ENCODE peak calls at places on chromosomes 3 and 15, in seven cellular contexts. One of them, this sample, is unnamed.

GRCh38 chr15:69955240-69955894 is 142.3 kb downstream of the TLE3 start:
- DNase-seq in GM12864: no peak
- DNase-seq in body of pancreas: no peak
- DNase-seq in choroid plexus epithelial cell: no peak
- DNase-seq in uterus: no peak
- DNase-seq in K562: no peak
- DNase-seq in kidney: no peak
- DNase-seq in this sample: no peak

GRCh38 chr3:128935922-128936321 is 56.5 kb downstream of the ACAD9 start:
- DNase-seq in GM12864: no peak
- DNase-seq in body of pancreas: no peak
- DNase-seq in choroid plexus epithelial cell: no peak
- DNase-seq in uterus: no peak
- DNase-seq in K562: no peak
- DNase-seq in kidney: no peak
- DNase-seq in this sample: no peak

GRCh38 chr3:53219897-53220483 is 35.8 kb downstream of the TKT start:
- DNase-seq in GM12864: peak
- DNase-seq in body of pancreas: peak
- DNase-seq in choroid plexus epithelial cell: peak
- DNase-seq in uterus: peak
- DNase-seq in K562: peak
- DNase-seq in kidney: peak
- DNase-seq in this sample: peak

GRCh38 chr15:60797444-60798040 is 318.6 kb upstream of the ICE2 start:
- DNase-seq in GM12864: no peak
- DNase-seq in body of pancreas: no peak
- DNase-seq in choroid plexus epithelial cell: peak
- DNase-seq in uterus: no peak
- DNase-seq in K562: no peak
- DNase-seq in kidney: no peak
- DNase-seq in this sample: no peak

GRCh38 chr3:99909714-99910508 is 92.2 kb downstream of the CMSS1 start:
- DNase-seq in GM12864: no peak
- DNase-seq in body of pancreas: no peak
- DNase-seq in choroid plexus epithelial cell: peak
- DNase-seq in uterus: no peak
- DNase-seq in K562: no peak
- DNase-seq in kidney: no peak
- DNase-seq in this sample: no peak

GRCh38 chr15:35757323-35757722 is 211.4 kb upstream of the DPH6 start:
- DNase-seq in GM12864: no peak
- DNase-seq in body of pancreas: no peak
- DNase-seq in choroid plexus epithelial cell: no peak
- DNase-seq in uterus: no peak
- DNase-seq in K562: no peak
- DNase-seq in kidney: no peak
- DNase-seq in this sample: no peak

GRCh38 chr3:141457624-141458236 is 29.1 kb upstream of the RASA2 start:
- DNase-seq in GM12864: no peak
- DNase-seq in body of pancreas: no peak
- DNase-seq in choroid plexus epithelial cell: no peak
- DNase-seq in uterus: no peak
- DNase-seq in K562: no peak
- DNase-seq in kidney: no peak
- DNase-seq in this sample: no peak

GRCh38 chr3:183094711-183095110 is 4.6 kb downstream of the MCCC1 start:
- DNase-seq in GM12864: no peak
- DNase-seq in body of pancreas: peak
- DNase-seq in choroid plexus epithelial cell: no peak
- DNase-seq in uterus: no peak
- DNase-seq in K562: no peak
- DNase-seq in kidney: no peak
- DNase-seq in this sample: no peak

GRCh38 chr3:141228385-141228784 is 3.2 kb upstream of the PXYLP1 start:
- DNase-seq in GM12864: no peak
- DNase-seq in body of pancreas: no peak
- DNase-seq in choroid plexus epithelial cell: no peak
- DNase-seq in uterus: no peak
- DNase-seq in K562: no peak
- DNase-seq in kidney: no peak
- DNase-seq in this sample: no peak

GRCh38 chr3:178672263-178672662 is 136.0 kb downstream of the KCNMB2 start:
- DNase-seq in GM12864: no peak
- DNase-seq in body of pancreas: no peak
- DNase-seq in choroid plexus epithelial cell: no peak
- DNase-seq in uterus: no peak
- DNase-seq in K562: no peak
- DNase-seq in kidney: no peak
- DNase-seq in this sample: no peak

GRCh38 chr3:16841906-16842709 is 42.6 kb upstream of the PLCL2 start:
- DNase-seq in GM12864: peak
- DNase-seq in body of pancreas: peak
- DNase-seq in choroid plexus epithelial cell: no peak
- DNase-seq in uterus: no peak
- DNase-seq in K562: no peak
- DNase-seq in kidney: peak
- DNase-seq in this sample: peak

GRCh38 chr3:159429702-159430101 is 558.9 kb upstream of the IL12A start:
- DNase-seq in GM12864: no peak
- DNase-seq in body of pancreas: no peak
- DNase-seq in choroid plexus epithelial cell: no peak
- DNase-seq in uterus: no peak
- DNase-seq in K562: no peak
- DNase-seq in kidney: no peak
- DNase-seq in this sample: no peak

GRCh38 chr3:12875857-12876451 is 34.6 kb upstream of the RPL32 start:
- DNase-seq in GM12864: no peak
- DNase-seq in body of pancreas: peak
- DNase-seq in choroid plexus epithelial cell: peak
- DNase-seq in uterus: no peak
- DNase-seq in K562: peak
- DNase-seq in kidney: no peak
- DNase-seq in this sample: no peak

GRCh38 chr3:177966493-177966892 is 569.7 kb upstream of the KCNMB2 start:
- DNase-seq in GM12864: no peak
- DNase-seq in body of pancreas: no peak
- DNase-seq in choroid plexus epithelial cell: no peak
- DNase-seq in uterus: no peak
- DNase-seq in K562: no peak
- DNase-seq in kidney: no peak
- DNase-seq in this sample: no peak

GRCh38 chr3:33914731-33915389 is 116.4 kb downstream of the PDCD6IP start:
- DNase-seq in GM12864: no peak
- DNase-seq in body of pancreas: no peak
- DNase-seq in choroid plexus epithelial cell: no peak
- DNase-seq in uterus: no peak
- DNase-seq in K562: peak
- DNase-seq in kidney: no peak
- DNase-seq in this sample: no peak

GRCh38 chr15:46946953-46947352 is 770.4 kb upstream of the SEMA6D start:
- DNase-seq in GM12864: no peak
- DNase-seq in body of pancreas: no peak
- DNase-seq in choroid plexus epithelial cell: no peak
- DNase-seq in uterus: no peak
- DNase-seq in K562: no peak
- DNase-seq in kidney: no peak
- DNase-seq in this sample: no peak

GRCh38 chr15:67715166-67715565 is 110.1 kb upstream of the SKOR1 start:
- DNase-seq in GM12864: no peak
- DNase-seq in body of pancreas: no peak
- DNase-seq in choroid plexus epithelial cell: no peak
- DNase-seq in uterus: no peak
- DNase-seq in K562: no peak
- DNase-seq in kidney: no peak
- DNase-seq in this sample: no peak

GRCh38 chr3:16239082-16239770 is 25.5 kb downstream of the DPH3 start:
- DNase-seq in GM12864: no peak
- DNase-seq in body of pancreas: no peak
- DNase-seq in choroid plexus epithelial cell: no peak
- DNase-seq in uterus: no peak
- DNase-seq in K562: no peak
- DNase-seq in kidney: no peak
- DNase-seq in this sample: no peak

GRCh38 chr15:41844814-41845213 is 6.2 kb downstream of the PLA2G4B start:
- DNase-seq in GM12864: no peak
- DNase-seq in body of pancreas: no peak
- DNase-seq in choroid plexus epithelial cell: no peak
- DNase-seq in uterus: no peak
- DNase-seq in K562: no peak
- DNase-seq in kidney: no peak
- DNase-seq in this sample: no peak

GRCh38 chr15:71254503-71254902 is 139.2 kb downstream of the THSD4 start:
- DNase-seq in GM12864: no peak
- DNase-seq in body of pancreas: no peak
- DNase-seq in choroid plexus epithelial cell: no peak
- DNase-seq in uterus: no peak
- DNase-seq in K562: no peak
- DNase-seq in kidney: peak
- DNase-seq in this sample: no peak

GRCh38 chr15:71259866-71260265 is 144.6 kb downstream of the THSD4 start:
- DNase-seq in GM12864: no peak
- DNase-seq in body of pancreas: no peak
- DNase-seq in choroid plexus epithelial cell: no peak
- DNase-seq in uterus: no peak
- DNase-seq in K562: no peak
- DNase-seq in kidney: no peak
- DNase-seq in this sample: no peak

GRCh38 chr15:71261418-71261817 is 146.1 kb downstream of the THSD4 start:
- DNase-seq in GM12864: no peak
- DNase-seq in body of pancreas: no peak
- DNase-seq in choroid plexus epithelial cell: no peak
- DNase-seq in uterus: no peak
- DNase-seq in K562: no peak
- DNase-seq in kidney: no peak
- DNase-seq in this sample: no peak

GRCh38 chr15:71252036-71252898 is 137.0 kb downstream of the THSD4 start:
- DNase-seq in GM12864: no peak
- DNase-seq in body of pancreas: no peak
- DNase-seq in choroid plexus epithelial cell: peak
- DNase-seq in uterus: peak
- DNase-seq in K562: peak
- DNase-seq in kidney: no peak
- DNase-seq in this sample: no peak

DNA sequence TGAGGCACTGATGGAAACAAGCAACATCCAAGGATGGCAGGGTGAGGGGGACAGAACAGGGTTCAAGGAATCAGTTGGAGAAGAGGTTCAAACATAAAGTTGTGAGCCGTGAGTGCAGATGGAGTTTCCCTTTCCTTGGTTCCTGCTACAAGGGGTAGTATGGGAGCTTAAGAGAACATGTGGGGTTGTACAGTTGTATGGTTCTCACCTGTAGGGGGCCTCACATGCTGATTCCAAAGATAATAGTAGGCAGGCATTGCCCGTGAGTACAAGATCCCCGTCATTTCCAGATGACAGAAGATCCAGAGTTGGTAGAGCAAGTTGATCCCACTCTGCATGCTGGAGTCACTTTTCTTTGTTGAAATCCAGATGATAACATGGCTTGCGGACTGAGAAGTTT is 141.7 kb downstream of the THSD4 start:
- DNase-seq in GM12864: no peak
- DNase-seq in body of pancreas: no peak
- DNase-seq in choroid plexus epithelial cell: no peak
- DNase-seq in uterus: no peak
- DNase-seq in K562: peak
- DNase-seq in kidney: no peak
- DNase-seq in this sample: no peak
- TF ChIP-seq CTCF in GM12864: peak
- TF ChIP-seq CTCF in body of pancreas: no peak
- TF ChIP-seq CTCF in choroid plexus epithelial cell: no peak
- TF ChIP-seq CTCF in uterus: no peak
- TF ChIP-seq CTCF in K562: no peak
- TF ChIP-seq CTCF in kidney: no peak
- TF ChIP-seq CTCF in this sample: no peak

GRCh38 chr3:72017935-72018334 is 233.0 kb upstream of the PROK2 start:
- DNase-seq in GM12864: no peak
- DNase-seq in body of pancreas: no peak
- DNase-seq in choroid plexus epithelial cell: no peak
- DNase-seq in uterus: no peak
- DNase-seq in K562: peak
- DNase-seq in kidney: no peak
- DNase-seq in this sample: no peak
- H3K4me3 ChIP-seq in GM12864: no peak
- H3K4me3 ChIP-seq in body of pancreas: no peak
- H3K4me3 ChIP-seq in choroid plexus epithelial cell: no peak
- H3K4me3 ChIP-seq in uterus: no peak
- H3K4me3 ChIP-seq in K562: no peak
- H3K4me3 ChIP-seq in kidney: no peak
- H3K4me3 ChIP-seq in this sample: no peak

GRCh38 chr3:42119558-42120355 is 28.6 kb downstream of the TRAK1 start:
- DNase-seq in GM12864: no peak
- DNase-seq in body of pancreas: no peak
- DNase-seq in choroid plexus epithelial cell: peak
- DNase-seq in uterus: peak
- DNase-seq in K562: no peak
- DNase-seq in kidney: no peak
- DNase-seq in this sample: no peak

GRCh38 chr3:42122261-42123011 is 31.3 kb downstream of the TRAK1 start:
- DNase-seq in GM12864: no peak
- DNase-seq in body of pancreas: no peak
- DNase-seq in choroid plexus epithelial cell: no peak
- DNase-seq in uterus: no peak
- DNase-seq in K562: no peak
- DNase-seq in kidney: no peak
- DNase-seq in this sample: no peak

GRCh38 chr3:42123012-42123581 is 31.9 kb downstream of the TRAK1 start:
- DNase-seq in GM12864: no peak
- DNase-seq in body of pancreas: no peak
- DNase-seq in choroid plexus epithelial cell: peak
- DNase-seq in uterus: no peak
- DNase-seq in K562: no peak
- DNase-seq in kidney: no peak
- DNase-seq in this sample: no peak

GRCh38 chr3:42118762-42119361 is 27.7 kb downstream of the TRAK1 start:
- DNase-seq in GM12864: no peak
- DNase-seq in body of pancreas: peak
- DNase-seq in choroid plexus epithelial cell: peak
- DNase-seq in uterus: no peak
- DNase-seq in K562: peak
- DNase-seq in kidney: no peak
- DNase-seq in this sample: no peak

DNA sequence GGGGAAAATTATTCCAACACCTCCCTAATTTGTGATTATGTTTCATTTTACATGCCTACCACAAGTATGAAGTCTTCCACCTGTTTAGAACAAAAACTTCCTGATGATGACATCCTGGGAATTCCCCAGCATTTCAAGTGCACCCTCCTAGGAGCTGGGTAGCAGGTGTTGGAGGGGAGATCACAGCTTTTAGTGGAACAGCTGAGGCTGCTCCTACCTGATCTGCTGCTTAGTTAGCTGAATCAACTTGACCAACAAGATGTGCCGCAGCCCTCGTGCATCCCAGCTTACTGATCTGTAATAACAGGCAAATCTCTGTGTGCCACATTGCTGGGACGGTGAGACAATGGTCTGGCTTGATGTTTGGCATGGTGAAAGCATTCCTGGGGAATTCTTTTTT is 29.7 kb downstream of the TRAK1 start:
- DNase-seq in GM12864: no peak
- DNase-seq in body of pancreas: peak
- DNase-seq in choroid plexus epithelial cell: no peak
- DNase-seq in uterus: no peak
- DNase-seq in K562: no peak
- DNase-seq in kidney: no peak
- DNase-seq in this sample: no peak
- TF ChIP-seq CTCF in GM12864: no peak
- TF ChIP-seq CTCF in body of pancreas: no peak
- TF ChIP-seq CTCF in choroid plexus epithelial cell: no peak
- TF ChIP-seq CTCF in uterus: no peak
- TF ChIP-seq CTCF in K562: no peak
- TF ChIP-seq CTCF in kidney: no peak
- TF ChIP-seq CTCF in this sample: no peak

GRCh38 chr3:63279442-63279841 is 1.3 kb downstream of the SYNPR start:
- DNase-seq in GM12864: no peak
- DNase-seq in body of pancreas: no peak
- DNase-seq in choroid plexus epithelial cell: no peak
- DNase-seq in uterus: no peak
- DNase-seq in K562: no peak
- DNase-seq in kidney: no peak
- DNase-seq in this sample: no peak
- H3K4me3 ChIP-seq in GM12864: no peak
- H3K4me3 ChIP-seq in body of pancreas: no peak
- H3K4me3 ChIP-seq in choroid plexus epithelial cell: no peak
- H3K4me3 ChIP-seq in uterus: no peak
- H3K4me3 ChIP-seq in K562: no peak
- H3K4me3 ChIP-seq in kidney: no peak
- H3K4me3 ChIP-seq in this sample: no peak